ENCODE peak calls at places on chromosomes 2 and 18, in ten cellular contexts. One of them, this sample, is unnamed.

GRCh38 chr2:219998099-219998498 is 370.7 kb downstream of the SLC4A3 start:
- DNase-seq in esophagus muscularis mucosa: no peak
- DNase-seq in left ventricle myocardium inferior: no peak
- DNase-seq in osteoblast: peak; percentile 88
- DNase-seq in heart right ventricle: no peak
- DNase-seq in neuronal stem cell: no peak
- DNase-seq in fibroblast of lung: no peak
- DNase-seq in CD8-positive, alpha-beta memory T cell: no peak
- DNase-seq in stomach: no peak
- DNase-seq in K562: no peak
- DNase-seq in this sample: no peak

GRCh38 chr2:74917702-74918619 is 40.5 kb upstream of the POLE4 start:
- DNase-seq in CD8-positive, alpha-beta memory T cell: no peak
- DNase-seq in esophagus muscularis mucosa: no peak
- DNase-seq in left ventricle myocardium inferior: no peak
- DNase-seq in heart right ventricle: no peak
- DNase-seq in K562: no peak
- DNase-seq in neuronal stem cell: no peak
- DNase-seq in osteoblast: peak; percentile 68
- DNase-seq in fibroblast of lung: peak; percentile 63
- DNase-seq in stomach: no peak
- DNase-seq in this sample: no peak

GRCh38 chr2:227853765-227854271 is 17.6 kb upstream of the DAW1 start:
- DNase-seq in left ventricle myocardium inferior: no peak
- DNase-seq in stomach: no peak
- DNase-seq in K562: no peak
- DNase-seq in fibroblast of lung: peak; percentile 71
- DNase-seq in esophagus muscularis mucosa: no peak
- DNase-seq in CD8-positive, alpha-beta memory T cell: no peak
- DNase-seq in neuronal stem cell: no peak
- DNase-seq in osteoblast: peak; percentile 50
- DNase-seq in heart right ventricle: no peak
- DNase-seq in this sample: no peak

GRCh38 chr2:7703523-7704144 is 786.4 kb downstream of the RNF144A start:
- DNase-seq in left ventricle myocardium inferior: no peak
- DNase-seq in heart right ventricle: no peak
- DNase-seq in neuronal stem cell: no peak
- DNase-seq in K562: no peak
- DNase-seq in fibroblast of lung: no peak
- DNase-seq in osteoblast: no peak
- DNase-seq in CD8-positive, alpha-beta memory T cell: no peak
- DNase-seq in esophagus muscularis mucosa: no peak
- DNase-seq in stomach: no peak
- DNase-seq in this sample: no peak

GRCh38 chr2:72917875-72918660 is 749 bp downstream of the EMX1 start:
- DNase-seq in neuronal stem cell: no peak
- DNase-seq in osteoblast: peak; percentile 89
- DNase-seq in fibroblast of lung: no peak
- DNase-seq in heart right ventricle: no peak
- DNase-seq in esophagus muscularis mucosa: no peak
- DNase-seq in stomach: peak; percentile 24
- DNase-seq in K562: no peak
- DNase-seq in CD8-positive, alpha-beta memory T cell: no peak
- DNase-seq in left ventricle myocardium inferior: no peak
- DNase-seq in this sample: no peak

GRCh38 chr2:127663566-127664064 is 11.7 kb downstream of the LIMS2 start:
- DNase-seq in neuronal stem cell: no peak
- DNase-seq in fibroblast of lung: no peak
- DNase-seq in osteoblast: peak; percentile 44
- DNase-seq in left ventricle myocardium inferior: no peak
- DNase-seq in esophagus muscularis mucosa: no peak
- DNase-seq in CD8-positive, alpha-beta memory T cell: no peak
- DNase-seq in K562: no peak
- DNase-seq in stomach: no peak
- DNase-seq in heart right ventricle: no peak
- DNase-seq in this sample: no peak

GRCh38 chr2:30293303-30293912 is 62.1 kb downstream of the LBH start:
- DNase-seq in K562: no peak
- DNase-seq in stomach: no peak
- DNase-seq in left ventricle myocardium inferior: no peak
- DNase-seq in heart right ventricle: no peak
- DNase-seq in neuronal stem cell: no peak
- DNase-seq in esophagus muscularis mucosa: no peak
- DNase-seq in osteoblast: peak; percentile 44
- DNase-seq in CD8-positive, alpha-beta memory T cell: no peak
- DNase-seq in fibroblast of lung: peak; percentile 98
- DNase-seq in this sample: no peak

GRCh38 chr2:88738271-88738670 is 46.8 kb downstream of the RPIA start:
- DNase-seq in esophagus muscularis mucosa: no peak
- DNase-seq in left ventricle myocardium inferior: no peak
- DNase-seq in neuronal stem cell: no peak
- DNase-seq in K562: no peak
- DNase-seq in heart right ventricle: no peak
- DNase-seq in CD8-positive, alpha-beta memory T cell: no peak
- DNase-seq in stomach: no peak
- DNase-seq in osteoblast: no peak
- DNase-seq in fibroblast of lung: peak; percentile 82
- DNase-seq in this sample: no peak

GRCh38 chr18:13219012-13219396 is 444 bp downstream of the LDLRAD4 start:
- DNase-seq in heart right ventricle: no peak
- DNase-seq in esophagus muscularis mucosa: no peak
- DNase-seq in left ventricle myocardium inferior: no peak
- DNase-seq in osteoblast: no peak
- DNase-seq in K562: no peak
- DNase-seq in stomach: no peak
- DNase-seq in fibroblast of lung: no peak
- DNase-seq in CD8-positive, alpha-beta memory T cell: no peak
- DNase-seq in neuronal stem cell: no peak
- DNase-seq in this sample: no peak
- H3K4me1 ChIP-seq in heart right ventricle: peaks cover 65% of the 10 kb centered on the region
- H3K4me1 ChIP-seq in esophagus muscularis mucosa: peaks cover 73% of the 10 kb centered on the region
- H3K4me1 ChIP-seq in left ventricle myocardium inferior: peaks cover 76% of the 10 kb centered on the region
- H3K4me1 ChIP-seq in osteoblast: no peaks in the 10 kb centered on the region
- H3K4me1 ChIP-seq in K562: no peaks in the 10 kb centered on the region
- H3K4me1 ChIP-seq in stomach: peaks cover 76% of the 10 kb centered on the region
- H3K4me1 ChIP-seq in fibroblast of lung: no peaks in the 10 kb centered on the region
- H3K4me1 ChIP-seq in CD8-positive, alpha-beta memory T cell: peaks cover 22% of the 10 kb centered on the region
- H3K4me1 ChIP-seq in neuronal stem cell: peaks cover 26% of the 10 kb centered on the region
- H3K4me1 ChIP-seq in this sample: peaks cover 17% of the 10 kb centered on the region

DNA sequence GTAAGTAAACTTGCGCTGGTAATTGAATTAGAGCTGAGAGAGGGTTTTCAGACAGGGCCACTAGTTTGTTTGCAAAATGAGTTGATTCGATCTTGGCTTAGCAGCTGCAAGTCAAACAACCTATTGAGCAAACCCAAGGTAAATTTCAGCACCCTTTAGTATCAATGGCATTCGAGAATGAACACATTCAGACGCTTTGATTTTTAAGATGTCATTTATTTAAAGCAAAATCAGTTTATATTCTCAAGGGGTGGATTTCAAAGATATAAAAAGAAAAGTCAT is 44.2 kb downstream of the TGIF1 start:
- DNase-seq in osteoblast: no peak
- DNase-seq in stomach: no peak
- DNase-seq in fibroblast of lung: no peak
- DNase-seq in CD8-positive, alpha-beta memory T cell: no peak
- DNase-seq in K562: no peak
- DNase-seq in heart right ventricle: no peak
- DNase-seq in esophagus muscularis mucosa: no peak
- DNase-seq in neuronal stem cell: no peak
- DNase-seq in left ventricle myocardium inferior: no peak
- DNase-seq in this sample: no peak
- H3K4me1 ChIP-seq in osteoblast: no peaks in the 10 kb centered on the region
- H3K4me1 ChIP-seq in stomach: peaks cover 4% of the 10 kb centered on the region
- H3K4me1 ChIP-seq in fibroblast of lung: no peaks in the 10 kb centered on the region
- H3K4me1 ChIP-seq in CD8-positive, alpha-beta memory T cell: no peaks in the 10 kb centered on the region
- H3K4me1 ChIP-seq in K562: no peaks in the 10 kb centered on the region
- H3K4me1 ChIP-seq in heart right ventricle: peaks cover 10% of the 10 kb centered on the region
- H3K4me1 ChIP-seq in esophagus muscularis mucosa: peaks cover 6% of the 10 kb centered on the region
- H3K4me1 ChIP-seq in neuronal stem cell: peaks cover 5% of the 10 kb centered on the region
- H3K4me1 ChIP-seq in left ventricle myocardium inferior: peaks cover 5% of the 10 kb centered on the region
- H3K4me1 ChIP-seq in this sample: no peaks in the 10 kb centered on the region

GRCh38 chr18:74148543-74149070 is 284 bp downstream of the TIMM21 start:
- DNase-seq in left ventricle myocardium inferior: no peak
- DNase-seq in esophagus muscularis mucosa: no peak
- DNase-seq in CD8-positive, alpha-beta memory T cell: no peak
- DNase-seq in neuronal stem cell: no peak
- DNase-seq in stomach: no peak
- DNase-seq in osteoblast: no peak
- DNase-seq in K562: no peak
- DNase-seq in heart right ventricle: no peak
- DNase-seq in fibroblast of lung: no peak
- DNase-seq in this sample: no peak

GRCh38 chr18:74147491-74147778 is 199 bp downstream of the FBXO15 start:
- DNase-seq in fibroblast of lung: no peak
- DNase-seq in CD8-positive, alpha-beta memory T cell: no peak
- DNase-seq in left ventricle myocardium inferior: no peak
- DNase-seq in heart right ventricle: no peak
- DNase-seq in osteoblast: no peak
- DNase-seq in esophagus muscularis mucosa: no peak
- DNase-seq in stomach: no peak
- DNase-seq in K562: no peak
- DNase-seq in neuronal stem cell: no peak
- DNase-seq in this sample: no peak

GRCh38 chr18:74146756-74147155 is 878 bp downstream of the FBXO15 start:
- DNase-seq in stomach: no peak
- DNase-seq in left ventricle myocardium inferior: no peak
- DNase-seq in neuronal stem cell: no peak
- DNase-seq in fibroblast of lung: peak; percentile 14
- DNase-seq in osteoblast: no peak
- DNase-seq in CD8-positive, alpha-beta memory T cell: no peak
- DNase-seq in K562: no peak
- DNase-seq in esophagus muscularis mucosa: no peak
- DNase-seq in heart right ventricle: no peak
- DNase-seq in this sample: no peak

GRCh38 chr18:74152270-74152669 is 3.9 kb downstream of the TIMM21 start:
- DNase-seq in esophagus muscularis mucosa: no peak
- DNase-seq in stomach: no peak
- DNase-seq in fibroblast of lung: no peak
- DNase-seq in neuronal stem cell: no peak
- DNase-seq in CD8-positive, alpha-beta memory T cell: no peak
- DNase-seq in heart right ventricle: no peak
- DNase-seq in left ventricle myocardium inferior: no peak
- DNase-seq in osteoblast: no peak
- DNase-seq in K562: no peak
- DNase-seq in this sample: no peak

DNA sequence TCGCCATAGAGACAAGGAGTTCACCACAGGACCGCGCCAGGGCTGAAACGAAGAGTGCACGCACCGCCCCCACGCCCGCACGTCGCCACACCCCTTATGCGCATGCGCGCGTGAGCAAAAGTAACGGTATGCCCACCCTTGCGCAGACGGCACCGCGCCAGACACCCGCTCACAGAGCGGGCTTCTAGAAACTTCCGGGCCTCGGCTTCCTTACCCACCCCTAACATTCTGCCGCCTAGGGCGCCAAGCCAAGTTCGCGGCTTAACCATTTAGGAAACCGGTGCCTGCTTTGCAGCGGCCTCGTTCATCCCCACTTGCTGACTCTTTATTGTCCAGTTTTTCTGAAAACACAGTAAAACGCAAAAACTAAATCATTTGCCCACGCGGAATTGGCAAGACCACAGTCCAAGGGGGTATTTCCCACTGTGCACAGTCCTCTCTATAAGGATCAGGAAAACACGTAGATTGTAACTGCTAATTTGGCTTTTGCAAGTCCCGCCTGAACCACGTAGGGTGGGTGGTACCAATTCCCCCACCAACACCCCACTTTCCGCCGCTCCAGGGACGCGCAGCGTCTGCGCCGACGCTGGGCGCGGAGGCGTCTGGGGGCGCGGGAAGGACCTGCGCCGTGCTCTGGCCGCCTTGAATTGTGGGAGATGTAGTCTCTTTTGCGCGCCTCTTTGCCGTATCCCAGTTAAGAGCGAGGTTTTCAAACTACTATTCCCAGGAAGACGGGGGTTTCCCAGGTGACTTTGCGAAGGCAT is at the start of the genes FBXO15 and TIMM21:
- DNase-seq in heart right ventricle: peak; percentile 97
- DNase-seq in K562: peak; percentile 95
- DNase-seq in stomach: peak; percentile 96
- DNase-seq in left ventricle myocardium inferior: peak; percentile 97
- DNase-seq in esophagus muscularis mucosa: peak; percentile 99
- DNase-seq in osteoblast: peak; percentile 98
- DNase-seq in CD8-positive, alpha-beta memory T cell: peak; percentile 92
- DNase-seq in fibroblast of lung: peak; percentile 96
- DNase-seq in neuronal stem cell: peak; percentile 94
- DNase-seq in this sample: peak; percentile 98
- H3K4me1 ChIP-seq in heart right ventricle: peaks cover 30% of the 10 kb centered on the region
- H3K4me1 ChIP-seq in K562: peaks cover 5% of the 10 kb centered on the region
- H3K4me1 ChIP-seq in stomach: peaks cover 47% of the 10 kb centered on the region
- H3K4me1 ChIP-seq in left ventricle myocardium inferior: peaks cover 53% of the 10 kb centered on the region
- H3K4me1 ChIP-seq in esophagus muscularis mucosa: peaks cover 58% of the 10 kb centered on the region
- H3K4me1 ChIP-seq in osteoblast: peaks cover 19% of the 10 kb centered on the region
- H3K4me1 ChIP-seq in CD8-positive, alpha-beta memory T cell: peaks cover 26% of the 10 kb centered on the region
- H3K4me1 ChIP-seq in fibroblast of lung: peaks cover 6% of the 10 kb centered on the region
- H3K4me1 ChIP-seq in neuronal stem cell: peaks cover 8% of the 10 kb centered on the region
- H3K4me1 ChIP-seq in this sample: peaks cover 14% of the 10 kb centered on the region

GRCh38 chr2:44168684-44169154 is at the start of gene PPM1B:
- DNase-seq in K562: peak; percentile 99
- DNase-seq in left ventricle myocardium inferior: peak; percentile 100
- DNase-seq in CD8-positive, alpha-beta memory T cell: peak; percentile 100
- DNase-seq in stomach: no peak
- DNase-seq in osteoblast: peak; percentile 99
- DNase-seq in esophagus muscularis mucosa: no peak
- DNase-seq in neuronal stem cell: no peak
- DNase-seq in heart right ventricle: peak; percentile 99
- DNase-seq in fibroblast of lung: no peak
- DNase-seq in this sample: no peak

GRCh38 chr2:44170337-44170736 is 1.7 kb downstream of the PPM1B start:
- DNase-seq in osteoblast: no peak
- DNase-seq in heart right ventricle: no peak
- DNase-seq in neuronal stem cell: no peak
- DNase-seq in CD8-positive, alpha-beta memory T cell: no peak
- DNase-seq in esophagus muscularis mucosa: no peak
- DNase-seq in stomach: no peak
- DNase-seq in fibroblast of lung: peak; percentile 45
- DNase-seq in K562: no peak
- DNase-seq in left ventricle myocardium inferior: no peak
- DNase-seq in this sample: no peak

GRCh38 chr2:44171018-44171417 is 2.3 kb downstream of the PPM1B start:
- DNase-seq in fibroblast of lung: peak; percentile 83
- DNase-seq in K562: no peak
- DNase-seq in heart right ventricle: no peak
- DNase-seq in stomach: no peak
- DNase-seq in neuronal stem cell: no peak
- DNase-seq in osteoblast: no peak
- DNase-seq in CD8-positive, alpha-beta memory T cell: no peak
- DNase-seq in esophagus muscularis mucosa: no peak
- DNase-seq in left ventricle myocardium inferior: no peak
- DNase-seq in this sample: no peak

GRCh38 chr2:44169155-44169898 is 652 bp downstream of the PPM1B start:
- DNase-seq in CD8-positive, alpha-beta memory T cell: peak; percentile 27
- DNase-seq in esophagus muscularis mucosa: no peak
- DNase-seq in fibroblast of lung: peak; percentile 45
- DNase-seq in neuronal stem cell: peak; percentile 21
- DNase-seq in heart right ventricle: no peak
- DNase-seq in stomach: peak; percentile 41
- DNase-seq in osteoblast: peak; percentile 83
- DNase-seq in K562: peak; percentile 62
- DNase-seq in left ventricle myocardium inferior: peak; percentile 30
- DNase-seq in this sample: peak; percentile 83

DNA sequence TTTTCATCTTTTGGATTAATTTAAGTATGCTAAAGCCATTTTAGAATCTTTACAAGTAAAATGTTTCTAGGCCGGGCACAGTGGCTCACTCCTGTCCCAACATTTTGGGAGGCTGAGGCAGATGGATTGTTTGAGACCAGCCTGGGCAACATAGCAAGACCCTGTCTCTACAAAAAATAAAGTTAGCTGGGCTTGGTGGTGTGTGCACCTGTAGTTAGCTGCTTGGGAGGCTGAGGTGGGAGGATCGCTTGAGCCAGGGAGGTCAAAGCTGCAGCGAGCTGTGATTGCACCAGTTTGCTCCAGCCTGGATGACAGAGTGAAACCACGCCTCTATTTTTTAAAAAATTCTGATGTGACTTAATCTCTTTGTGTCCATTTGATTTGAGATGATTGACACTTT is 3.9 kb downstream of the PPM1B start:
- DNase-seq in stomach: no peak
- DNase-seq in K562: no peak
- DNase-seq in neuronal stem cell: no peak
- DNase-seq in osteoblast: no peak
- DNase-seq in heart right ventricle: no peak
- DNase-seq in left ventricle myocardium inferior: no peak
- DNase-seq in CD8-positive, alpha-beta memory T cell: no peak
- DNase-seq in fibroblast of lung: no peak
- DNase-seq in esophagus muscularis mucosa: no peak
- DNase-seq in this sample: no peak
- H3K4me1 ChIP-seq in stomach: peaks cover 80% of the 10 kb centered on the region
- H3K4me1 ChIP-seq in K562: peaks cover 7% of the 10 kb centered on the region
- H3K4me1 ChIP-seq in neuronal stem cell: peaks cover 2% of the 10 kb centered on the region
- H3K4me1 ChIP-seq in osteoblast: peaks cover 14% of the 10 kb centered on the region
- H3K4me1 ChIP-seq in heart right ventricle: peaks cover 55% of the 10 kb centered on the region
- H3K4me1 ChIP-seq in left ventricle myocardium inferior: peaks cover 66% of the 10 kb centered on the region
- H3K4me1 ChIP-seq in CD8-positive, alpha-beta memory T cell: peaks cover 65% of the 10 kb centered on the region
- H3K4me1 ChIP-seq in fibroblast of lung: peaks cover 5% of the 10 kb centered on the region
- H3K4me1 ChIP-seq in esophagus muscularis mucosa: peaks cover 65% of the 10 kb centered on the region
- H3K4me1 ChIP-seq in this sample: peaks cover 13% of the 10 kb centered on the region